ENCODE peak calls at places on chromosomes 3 and 15, in five cellular contexts. One of them, this sample, is unnamed.

GRCh38 chr3:132210476-132211346 is 106.5 kb upstream of the ACP3 start:
- DNase-seq in A549: peak; percentile 44
- DNase-seq in nucleus accumbens: no peak
- DNase-seq in cerebellum: no peak
- DNase-seq in Caco-2: peak; percentile 37
- DNase-seq in this sample: peak; percentile 6

GRCh38 chr3:149527531-149528343 is 53.2 kb downstream of the TM4SF4 start:
- DNase-seq in A549: peak; percentile 75
- DNase-seq in nucleus accumbens: no peak
- DNase-seq in cerebellum: no peak
- DNase-seq in Caco-2: no peak
- DNase-seq in this sample: no peak

GRCh38 chr3:57960174-57960505 is 48.1 kb upstream of the FLNB start:
- DNase-seq in A549: peak; percentile 42
- DNase-seq in nucleus accumbens: no peak
- DNase-seq in cerebellum: no peak
- DNase-seq in Caco-2: no peak
- DNase-seq in this sample: peak; percentile 19

GRCh38 chr3:73552700-73553099 is 72.0 kb downstream of the PDZRN3 start:
- DNase-seq in A549: no peak
- DNase-seq in nucleus accumbens: no peak
- DNase-seq in cerebellum: no peak
- DNase-seq in Caco-2: no peak
- DNase-seq in this sample: no peak

GRCh38 chr15:74242296-74242929 is 6.3 kb downstream of the CCDC33 start:
- DNase-seq in A549: peak; percentile 43
- DNase-seq in nucleus accumbens: no peak
- DNase-seq in cerebellum: no peak
- DNase-seq in Caco-2: no peak
- DNase-seq in this sample: peak; percentile 6

GRCh38 chr3:100844063-100844936 is 135.0 kb downstream of the TFG start:
- DNase-seq in A549: no peak
- DNase-seq in nucleus accumbens: no peak
- DNase-seq in cerebellum: no peak
- DNase-seq in Caco-2: no peak
- DNase-seq in this sample: no peak

GRCh38 chr3:141425523-141426233 is 57.4 kb downstream of the ZBTB38 start:
- DNase-seq in A549: no peak
- DNase-seq in nucleus accumbens: no peak
- DNase-seq in cerebellum: no peak
- DNase-seq in Caco-2: no peak
- DNase-seq in this sample: peak; percentile 45

GRCh38 chr15:98799991-98800390 is 151.7 kb downstream of the IGF1R start:
- DNase-seq in A549: peak; percentile 29
- DNase-seq in nucleus accumbens: no peak
- DNase-seq in cerebellum: no peak
- DNase-seq in Caco-2: no peak
- DNase-seq in this sample: no peak

GRCh38 chr15:61379005-61379404 is 149.9 kb upstream of the RORA start:
- DNase-seq in A549: no peak
- DNase-seq in nucleus accumbens: no peak
- DNase-seq in cerebellum: no peak
- DNase-seq in Caco-2: no peak
- DNase-seq in this sample: no peak

GRCh38 chr3:6062226-6063187 is 798.4 kb upstream of the GRM7 start:
- DNase-seq in A549: no peak
- DNase-seq in nucleus accumbens: no peak
- DNase-seq in cerebellum: no peak
- DNase-seq in Caco-2: no peak
- DNase-seq in this sample: no peak

GRCh38 chr3:174891524-174892203 is 32.5 kb downstream of the NAALADL2 start:
- DNase-seq in A549: peak; percentile 29
- DNase-seq in nucleus accumbens: no peak
- DNase-seq in cerebellum: no peak
- DNase-seq in Caco-2: no peak
- DNase-seq in this sample: no peak

GRCh38 chr15:31157644-31158069 is 56.1 kb upstream of the TRPM1 start:
- DNase-seq in A549: peak; percentile 40
- DNase-seq in nucleus accumbens: no peak
- DNase-seq in cerebellum: no peak
- DNase-seq in Caco-2: no peak
- DNase-seq in this sample: peak; percentile 98

GRCh38 chr3:15499536-15499935 is 22.0 kb downstream of the COLQ start:
- DNase-seq in A549: no peak
- DNase-seq in nucleus accumbens: no peak
- DNase-seq in cerebellum: no peak
- DNase-seq in Caco-2: no peak
- DNase-seq in this sample: no peak

GRCh38 chr3:82103241-82103640 is 341.8 kb upstream of the GBE1 start:
- DNase-seq in A549: peak; percentile 6
- DNase-seq in nucleus accumbens: no peak
- DNase-seq in cerebellum: no peak
- DNase-seq in Caco-2: no peak
- DNase-seq in this sample: peak; percentile 19

GRCh38 chr3:13411186-13411860 is 8.8 kb downstream of the NUP210 start:
- DNase-seq in A549: no peak
- DNase-seq in nucleus accumbens: peak; percentile 52
- DNase-seq in cerebellum: no peak
- DNase-seq in Caco-2: no peak
- DNase-seq in this sample: no peak

GRCh38 chr15:58361291-58361759 is 70.5 kb upstream of the LIPC start:
- DNase-seq in A549: no peak
- DNase-seq in nucleus accumbens: no peak
- DNase-seq in cerebellum: no peak
- DNase-seq in Caco-2: no peak
- DNase-seq in this sample: no peak

GRCh38 chr3:101807884-101808283 is 28.9 kb downstream of the NXPE3 start:
- DNase-seq in A549: no peak
- DNase-seq in nucleus accumbens: no peak
- DNase-seq in cerebellum: no peak
- DNase-seq in Caco-2: no peak
- DNase-seq in this sample: no peak

GRCh38 chr3:15610083-15610482 is 8.5 kb downstream of the BTD start:
- DNase-seq in A549: peak; percentile 70
- DNase-seq in nucleus accumbens: no peak
- DNase-seq in cerebellum: no peak
- DNase-seq in Caco-2: no peak
- DNase-seq in this sample: peak; percentile 63

GRCh38 chr3:186298876-186299275 is 63.2 kb downstream of the DGKG start:
- DNase-seq in A549: no peak
- DNase-seq in nucleus accumbens: no peak
- DNase-seq in cerebellum: peak; percentile 84
- DNase-seq in Caco-2: no peak
- DNase-seq in this sample: no peak

GRCh38 chr3:48501196-48501595 is 2.8 kb downstream of the SHISA5 start:
- DNase-seq in A549: no peak
- DNase-seq in nucleus accumbens: no peak
- DNase-seq in cerebellum: no peak
- DNase-seq in Caco-2: no peak
- DNase-seq in this sample: no peak

GRCh38 chr15:41936649-41937567 is 35.4 kb downstream of the EHD4 start:
- DNase-seq in A549: no peak
- DNase-seq in nucleus accumbens: no peak
- DNase-seq in cerebellum: no peak
- DNase-seq in Caco-2: no peak
- DNase-seq in this sample: no peak

GRCh38 chr15:74235962-74236361 is at the start of gene CCDC33:
- DNase-seq in A549: no peak
- DNase-seq in nucleus accumbens: no peak
- DNase-seq in cerebellum: no peak
- DNase-seq in Caco-2: no peak
- DNase-seq in this sample: no peak

GRCh38 chr3:106617276-106617675 is 748.5 kb upstream of the CBLB start:
- DNase-seq in A549: no peak
- DNase-seq in nucleus accumbens: no peak
- DNase-seq in cerebellum: no peak
- DNase-seq in Caco-2: no peak
- DNase-seq in this sample: no peak

GRCh38 chr15:64893481-64894394 is 18.0 kb upstream of the ANKDD1A start:
- DNase-seq in A549: peak; percentile 62
- DNase-seq in nucleus accumbens: peak; percentile 94
- DNase-seq in cerebellum: peak; percentile 71
- DNase-seq in Caco-2: peak; percentile 99
- DNase-seq in this sample: peak; percentile 79

GRCh38 chr15:63107895-63108546 is 13.6 kb upstream of the LACTB start:
- DNase-seq in A549: peak; percentile 99
- DNase-seq in nucleus accumbens: no peak
- DNase-seq in cerebellum: no peak
- DNase-seq in Caco-2: no peak
- DNase-seq in this sample: peak; percentile 98

GRCh38 chr3:102181202-102181920 is 253.5 kb upstream of the ZPLD1 start:
- DNase-seq in A549: peak; percentile 75
- DNase-seq in nucleus accumbens: no peak
- DNase-seq in cerebellum: no peak
- DNase-seq in Caco-2: no peak
- DNase-seq in this sample: no peak

GRCh38 chr15:78739996-78740903 is 71.0 kb downstream of the ADAMTS7 start:
- DNase-seq in A549: peak; percentile 88
- DNase-seq in nucleus accumbens: peak; percentile 12
- DNase-seq in cerebellum: no peak
- DNase-seq in Caco-2: peak; percentile 72
- DNase-seq in this sample: peak; percentile 57

GRCh38 chr3:113287818-113288648 is 76.7 kb downstream of the BOC start:
- DNase-seq in A549: peak; percentile 74
- DNase-seq in nucleus accumbens: peak; percentile 79
- DNase-seq in cerebellum: peak; percentile 72
- DNase-seq in Caco-2: no peak
- DNase-seq in this sample: peak; percentile 43

GRCh38 chr3:136135039-136135802 is 60.9 kb downstream of the MSL2 start:
- DNase-seq in A549: no peak
- DNase-seq in nucleus accumbens: no peak
- DNase-seq in cerebellum: no peak
- DNase-seq in Caco-2: no peak
- DNase-seq in this sample: no peak

GRCh38 chr15:67762610-67763368 is 62.5 kb upstream of the SKOR1 start:
- DNase-seq in A549: no peak
- DNase-seq in nucleus accumbens: no peak
- DNase-seq in cerebellum: no peak
- DNase-seq in Caco-2: no peak
- DNase-seq in this sample: no peak

GRCh38 chr3:4866841-4867240 is 112.4 kb upstream of the BHLHE40 start:
- DNase-seq in A549: peak; percentile 63
- DNase-seq in nucleus accumbens: no peak
- DNase-seq in cerebellum: no peak
- DNase-seq in Caco-2: no peak
- DNase-seq in this sample: no peak

GRCh38 chr3:55725681-55726500 is 238.8 kb upstream of the WNT5A start:
- DNase-seq in A549: no peak
- DNase-seq in nucleus accumbens: no peak
- DNase-seq in cerebellum: no peak
- DNase-seq in Caco-2: no peak
- DNase-seq in this sample: no peak

GRCh38 chr15:76903251-76903681 is 1.9 kb downstream of the SCAPER start:
- DNase-seq in A549: peak; percentile 66
- DNase-seq in nucleus accumbens: no peak
- DNase-seq in cerebellum: no peak
- DNase-seq in Caco-2: no peak
- DNase-seq in this sample: peak; percentile 27

GRCh38 chr3:5360453-5360852 is 172.9 kb downstream of the EDEM1 start:
- DNase-seq in A549: no peak
- DNase-seq in nucleus accumbens: no peak
- DNase-seq in cerebellum: no peak
- DNase-seq in Caco-2: no peak
- DNase-seq in this sample: no peak

GRCh38 chr15:69034352-69034751 is 19.9 kb downstream of the NOX5 start:
- DNase-seq in A549: no peak
- DNase-seq in nucleus accumbens: no peak
- DNase-seq in cerebellum: no peak
- DNase-seq in Caco-2: no peak
- DNase-seq in this sample: no peak

GRCh38 chr15:49044761-49045571 is 1.3 kb downstream of the SECISBP2L start:
- DNase-seq in A549: no peak
- DNase-seq in nucleus accumbens: no peak
- DNase-seq in cerebellum: no peak
- DNase-seq in Caco-2: no peak
- DNase-seq in this sample: no peak

This sample was measured in HepG2.